ENCODE peak calls at places on chromosomes 13 and 19, in four cellular contexts. Y, P, L and O are unnamed samples.

GRCh38 chr13:80563451-80563850 is 222.5 kb upstream of the SPRY2 start:
- DNase-seq in Y (no peak), P (peak), L (no peak), O (no peak)

GRCh38 chr13:75612354-75612753 is 23.8 kb upstream of the LMO7 start:
- DNase-seq in L (no peak), Y (no peak), P (no peak), O (no peak)

GRCh38 chr19:39411006-39411831 is 1.2 kb upstream of the PLEKHG2 start:
- DNase-seq in Y (peak), P (peak), L (no peak), O (no peak)

GRCh38 chr13:32248789-32249188 is 66.4 kb downstream of the ZAR1L start:
- DNase-seq in Y (no peak), P (no peak), L (no peak), O (no peak)

GRCh38 chr19:48061401-48062344 is 17.8 kb upstream of the CABP5 start:
- DNase-seq in L (no peak), Y (no peak), P (no peak), O (no peak)

GRCh38 chr13:110442946-110443632 is 118.4 kb downstream of the RAB20 start:
- DNase-seq in P (no peak), Y (no peak), L (no peak), O (no peak)

GRCh38 chr19:34365463-34366401 is 736 bp downstream of the GPI start:
- DNase-seq in P (peak), L (no peak), Y (no peak), O (no peak)

GRCh38 chr19:2129486-2129885 is 21.9 kb downstream of the AP3D1 start:
- DNase-seq in Y (no peak), P (no peak), L (no peak), O (no peak)

GRCh38 chr19:2168619-2169424 is 5.1 kb downstream of the DOT1L start:
- DNase-seq in P (peak), Y (peak), L (peak), O (peak)

GRCh38 chr19:9406798-9407352 is 28.5 kb downstream of the ZNF266 start:
- DNase-seq in Y (no peak), L (no peak), P (peak), O (no peak)

GRCh38 chr19:12872941-12873890 is 8.0 kb downstream of the DNASE2 start:
- DNase-seq in P (peak), Y (peak), L (no peak), O (no peak)

GRCh38 chr19:38142176-38143035 is 81.6 kb downstream of the DPF1 start:
- DNase-seq in P (peak), Y (peak), L (peak), O (no peak)

GRCh38 chr19:6230991-6231448 is 48.8 kb downstream of the MLLT1 start:
- DNase-seq in P (no peak), L (no peak), Y (no peak), O (no peak)

GRCh38 chr13:52428295-52428694 is 22.1 kb downstream of the VPS36 start:
- DNase-seq in Y (peak), L (no peak), P (peak), O (no peak)

GRCh38 chr13:97341135-97341534 is 92.8 kb upstream of the RAP2A start:
- DNase-seq in Y (no peak), P (no peak), L (no peak), O (no peak)

GRCh38 chr13:19606152-19606551 is 27.3 kb upstream of the MPHOSPH8 start:
- DNase-seq in P (no peak), Y (no peak), L (no peak), O (no peak)

GRCh38 chr19:17872251-17873001 is 681 bp downstream of the SLC5A5 start:
- DNase-seq in Y (no peak), L (no peak), P (no peak), O (no peak)

GRCh38 chr13:45280751-45281634 is 60.0 kb downstream of the TPT1 start:
- DNase-seq in Y (peak), P (peak), L (peak), O (peak)

GRCh38 chr19:2271516-2272103 is 10.4 kb downstream of the PEAK3 start:
- DNase-seq in Y (no peak), P (peak), L (no peak), O (no peak)

GRCh38 chr19:50861025-50861424 is 6.3 kb downstream of the KLK3 start:
- DNase-seq in Y (no peak), P (no peak), L (no peak), O (no peak)

GRCh38 chr19:3827306-3827705 is 41.1 kb upstream of the MATK start:
- DNase-seq in Y (no peak), P (no peak), L (no peak), O (no peak)

GRCh38 chr13:37715606-37716015 is 117.0 kb upstream of the POSTN start:
- DNase-seq in Y (no peak), P (no peak), L (no peak), O (no peak)

GRCh38 chr13:29754486-29754806 is 96.0 kb downstream of the UBL3 start:
- DNase-seq in Y (peak), P (peak), L (no peak), O (peak)

GRCh38 chr13:49310251-49310650 is 62.5 kb downstream of the CDADC1 start:
- DNase-seq in P (no peak), L (no peak), Y (no peak), O (no peak)

GRCh38 chr19:55048446-55048845 is 10.4 kb upstream of the GP6 start:
- DNase-seq in Y (no peak), P (no peak), L (no peak), O (no peak)

GRCh38 chr19:2305424-2305823 is 2.5 kb downstream of the LINGO3 start:
- DNase-seq in L (no peak), P (no peak), Y (no peak), O (no peak)

GRCh38 chr19:845707-846481 is 5.1 kb downstream of the PRTN3 start:
- DNase-seq in L (no peak), P (no peak), Y (no peak), O (no peak)

GRCh38 chr19:10134040-10134439 is 14.3 kb upstream of the EIF3G start:
- DNase-seq in Y (no peak), P (no peak), L (no peak), O (no peak)

GRCh38 chr13:39875111-39875510 is 219.6 kb downstream of the COG6 start:
- DNase-seq in P (no peak), L (no peak), Y (no peak), O (no peak)

GRCh38 chr13:106109391-106109791 is 426.1 kb downstream of the EFNB2 start:
- DNase-seq in P (no peak), Y (no peak), L (no peak), O (no peak)

GRCh38 chr19:36225219-36225892 is 10.4 kb downstream of the ZNF146 start:
- DNase-seq in L (no peak), Y (no peak), P (no peak), O (no peak)

GRCh38 chr19:28446511-28446910 is 766.4 kb downstream of the UQCRFS1 start:
- DNase-seq in L (no peak), Y (no peak), P (no peak), O (no peak)

GRCh38 chr19:1489463-1489971 is 633 bp downstream of the PCSK4 start:
- DNase-seq in L (no peak), P (no peak), Y (no peak), O (no peak)

GRCh38 chr19:40321566-40322270 is 26.5 kb downstream of the C19orf47 start:
- DNase-seq in P (no peak), Y (no peak), L (no peak), O (no peak)

GRCh38 chr19:31283701-31284100 is 65.5 kb downstream of the TSHZ3 start:
- DNase-seq in P (no peak), L (no peak), Y (no peak), O (no peak)

GRCh38 chr19:38664503-38665211 is 17.2 kb downstream of the ACTN4 start:
- DNase-seq in L (no peak), P (peak), Y (no peak), O (no peak)

GRCh38 chr13:112688560-112689497 is 1.0 kb upstream of the ATP11A start:
- DNase-seq in L (no peak), Y (peak), P (peak), O (no peak)

DNA sequence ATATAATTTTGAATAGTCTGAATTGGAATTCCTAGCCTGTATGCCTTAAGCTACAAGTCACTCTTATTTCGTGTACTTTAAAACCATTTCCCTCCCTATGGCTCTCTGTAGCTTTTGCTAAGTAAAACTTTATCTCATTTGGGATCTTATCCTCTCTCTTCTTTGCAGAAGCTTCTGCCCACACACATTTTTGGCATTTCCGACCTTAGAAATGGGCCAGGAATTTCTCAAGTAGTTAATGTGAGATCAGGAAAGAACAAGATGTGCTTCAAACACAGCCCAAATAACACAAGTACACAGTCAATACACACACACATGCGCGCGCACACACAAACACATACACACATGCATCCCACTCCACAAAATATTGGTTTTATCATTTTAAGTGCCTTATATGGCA is 931.0 kb upstream of the MIR17HG start:
- DNase-seq in P (no peak), L (no peak), Y (no peak), O (no peak)
- TF ChIP-seq TCF7L2 in P (no peak), L (no peak), Y (no peak), O (no peak)

DNA sequence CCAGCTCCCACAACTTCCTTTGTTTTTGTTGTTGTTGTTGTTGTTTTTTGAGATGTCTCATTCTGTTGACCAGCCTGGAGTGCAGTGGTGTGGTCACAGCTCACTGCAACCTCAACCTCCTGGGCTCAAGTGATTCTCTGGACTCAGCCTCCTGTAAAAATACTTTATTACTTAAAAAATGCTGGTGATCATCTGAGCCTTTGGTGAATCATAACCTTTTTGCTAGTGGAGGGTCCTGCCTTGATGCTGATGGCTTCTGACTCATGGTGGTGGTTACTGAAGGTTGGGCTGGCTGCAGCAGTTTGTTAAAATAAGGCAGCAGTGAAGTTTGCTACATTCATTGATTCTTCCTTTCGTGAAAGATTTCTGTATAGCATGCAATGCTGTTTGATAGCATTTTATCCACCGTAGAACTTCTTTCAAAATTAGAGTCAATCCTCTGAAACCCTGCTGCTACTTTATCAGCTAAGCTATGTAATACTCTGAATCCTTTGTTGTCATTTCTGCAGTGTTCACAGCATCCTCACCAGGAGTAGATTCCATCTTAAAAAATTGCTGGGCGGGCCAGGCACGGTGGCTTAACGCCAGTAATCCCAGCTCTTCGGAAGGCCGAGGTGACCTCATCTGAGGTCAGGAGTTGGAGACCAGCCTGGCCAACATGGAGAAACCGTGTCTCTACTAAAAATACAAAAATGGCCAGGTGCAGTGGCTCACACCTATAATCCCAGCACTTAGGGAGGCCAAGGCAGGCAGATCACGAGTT is 18.0 kb downstream of the ARHGAP35 start:
- DNase-seq in L (no peak), P (no peak), Y (no peak), O (no peak)
- TF ChIP-seq TCF7L2 in L (no peak), P (no peak), Y (no peak), O (no peak)

GRCh38 chr13:24683370-24683769 is 3.2 kb downstream of the ATP12A start:
- DNase-seq in P (no peak), L (no peak), Y (peak), O (no peak)
- TF ChIP-seq TCF7L2 in P (no peak), L (no peak), Y (no peak), O (no peak)

GRCh38 chr13:79533781-79534400 is 52.9 kb downstream of the NDFIP2 start:
- DNase-seq in Y (no peak), L (no peak), P (no peak), O (no peak)
- TF ChIP-seq TCF7L2 in Y (no peak), L (no peak), P (no peak), O (no peak)

GRCh38 chr19:7853760-7854107 is 20.5 kb downstream of the PRR36 start:
- DNase-seq in L (no peak), Y (no peak), P (no peak), O (no peak)
- TF ChIP-seq TCF7L2 in L (no peak), Y (no peak), P (no peak), O (no peak)

GRCh38 chr13:61777281-61777680 is 361.6 kb upstream of the PCDH20 start:
- DNase-seq in P (no peak), Y (no peak), L (no peak), O (no peak)
- TF ChIP-seq TCF7L2 in P (no peak), Y (no peak), L (no peak), O (no peak)

DNA sequence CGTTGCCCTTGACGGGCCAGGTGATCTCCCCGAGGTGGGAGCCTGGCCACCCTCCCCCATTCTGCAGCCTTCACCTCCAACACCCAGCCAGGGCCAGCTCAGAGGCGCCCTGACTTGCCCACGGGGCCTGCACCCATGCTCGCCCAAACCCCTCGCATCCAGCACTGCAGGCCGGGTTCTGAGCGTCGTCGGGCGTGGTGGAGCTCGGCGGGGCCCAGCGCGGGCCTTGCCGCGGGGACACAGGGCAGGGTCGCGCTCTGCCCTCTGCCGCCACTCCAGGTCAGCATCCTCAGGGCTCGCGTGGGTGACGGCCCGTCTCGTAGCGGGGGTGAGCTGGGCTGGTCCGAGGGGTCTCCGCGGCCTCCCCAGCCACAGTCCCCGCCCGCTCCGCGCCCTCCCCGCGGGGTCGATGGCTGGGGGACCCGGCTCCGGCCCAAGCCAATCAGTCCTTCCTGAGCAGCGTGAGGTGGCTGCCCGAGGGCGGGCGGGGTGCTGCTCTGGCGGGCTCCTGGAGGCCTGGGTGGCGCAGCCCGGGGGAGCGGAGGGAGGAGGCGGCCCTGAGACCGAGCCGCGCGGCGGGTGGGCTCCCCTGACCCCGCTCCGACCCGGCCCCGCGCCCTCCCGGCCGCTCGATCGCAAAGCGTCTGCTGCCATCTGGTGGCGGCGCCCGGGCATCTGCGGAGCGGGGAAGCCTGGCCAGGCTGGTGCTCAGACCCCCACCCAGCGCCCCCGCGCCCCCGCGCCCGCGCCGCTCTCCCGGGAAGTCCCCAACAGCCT is 61.4 kb downstream of the CCNE1 start:
- DNase-seq in L (no peak), P (peak), Y (no peak), O (no peak)
- TF ChIP-seq TCF7L2 in L (no peak), P (no peak), Y (no peak), O (no peak)

GRCh38 chr13:113975416-113975815 is 1.5 kb upstream of the C13orf46 start:
- DNase-seq in P (no peak), L (no peak), Y (no peak), O (no peak)

GRCh38 chr13:113972451-113973217 is 1.2 kb downstream of the C13orf46 start:
- DNase-seq in L (no peak), Y (no peak), P (no peak), O (no peak)

GRCh38 chr13:113976711-113977684 is 3.1 kb upstream of the C13orf46 start:
- DNase-seq in L (no peak), Y (no peak), P (no peak), O (no peak)

GRCh38 chr13:113973218-113974164 is at the start of gene C13orf46:
- DNase-seq in P (no peak), Y (peak), L (no peak), O (no peak)

DNA sequence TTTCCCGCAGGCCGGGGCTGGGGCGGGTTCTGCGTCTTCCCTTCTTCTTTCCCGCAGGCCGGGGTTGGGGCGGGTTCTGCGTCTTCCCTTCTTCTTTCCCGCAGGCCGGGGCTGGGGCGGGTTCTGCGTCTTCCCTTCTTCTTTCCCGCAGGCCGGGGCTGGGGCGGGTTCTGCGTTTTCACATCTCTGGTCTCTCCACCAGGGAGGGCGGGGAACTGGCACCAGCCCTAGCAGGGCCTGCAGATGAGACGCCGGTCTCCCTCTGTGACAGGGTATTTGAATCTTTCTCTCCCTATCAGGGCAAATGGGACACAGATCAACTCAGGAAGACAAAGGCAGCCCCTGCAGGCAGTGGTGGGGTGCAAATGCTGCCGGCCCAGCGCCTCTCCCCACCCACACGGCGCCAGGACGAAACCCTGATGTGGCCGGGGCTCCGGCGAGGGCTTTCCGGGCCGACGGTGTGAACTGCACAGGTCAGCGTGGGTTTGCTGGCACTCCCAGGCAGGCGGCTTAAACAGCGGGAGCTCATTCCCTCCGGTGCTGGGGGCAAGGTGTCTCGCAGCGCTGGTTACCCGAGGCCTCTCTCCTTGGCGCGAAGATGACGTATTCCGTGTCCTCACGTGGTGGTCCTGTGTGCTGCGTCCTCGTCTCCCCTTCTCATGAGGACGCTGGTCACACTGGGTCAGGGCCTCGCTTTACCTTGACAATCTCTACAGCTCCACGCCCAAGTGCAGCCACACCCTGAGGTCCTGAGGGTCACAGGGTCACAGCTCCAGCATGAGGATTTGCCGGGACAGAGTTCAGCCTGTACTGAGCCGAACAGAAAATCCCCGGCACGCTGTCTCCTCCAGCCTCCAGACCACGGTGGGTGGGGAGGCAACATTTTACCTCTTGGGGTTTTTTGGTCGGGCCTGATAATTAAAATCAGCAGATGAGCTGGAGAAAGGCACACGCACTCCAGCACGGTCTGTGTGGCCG is 717 bp upstream of the C13orf46 start:
- DNase-seq in L (no peak), Y (no peak), P (no peak), O (no peak)
- TF ChIP-seq TCF7L2 in L (no peak), Y (no peak), P (no peak), O (no peak)

GRCh38 chr13:91359566-91359965 is 12.1 kb downstream of the MIR17HG start:
- DNase-seq in P (no peak), L (no peak), Y (no peak), O (no peak)

GRCh38 chr13:91360246-91360751 is 12.8 kb downstream of the MIR17HG start:
- DNase-seq in L (no peak), Y (no peak), P (peak), O (no peak)

GRCh38 chr13:91358384-91358776 is 10.9 kb downstream of the MIR17HG start:
- DNase-seq in Y (no peak), L (no peak), P (peak), O (no peak)

GRCh38 chr13:91357613-91358383 is 10.3 kb downstream of the MIR17HG start:
- DNase-seq in Y (no peak), P (peak), L (no peak), O (no peak)

GRCh38 chr13:91359071-91359470 is 11.6 kb downstream of the MIR17HG start:
- DNase-seq in Y (no peak), L (no peak), P (peak), O (no peak)
- TF ChIP-seq TCF7L2 in Y (no peak), L (no peak), P (no peak), O (no peak)